ENCODE peak calls at places on chromosomes 5 and 9, in six cellular contexts. N, C, F, K, X and E are unnamed samples.

GRCh38 chr9:96256800-96257199 is 45.2 kb downstream of the HSD17B3 start:
- DNase-seq in N (no peak), C (no peak), F (no peak), K (no peak), X (no peak), E (peak; percentile 36)

GRCh38 chr5:112917453-112918005 is 4.5 kb downstream of the REEP5 start:
- DNase-seq in N (no peak), C (no peak), F (peak; percentile 67), K (no peak), X (no peak), E (peak; percentile 76)

GRCh38 chr9:87827341-87827740 is 55.3 kb upstream of the SPATA31E1 start:
- DNase-seq in N (no peak), C (no peak), F (no peak), K (no peak), X (no peak), E (no peak)

GRCh38 chr9:83509372-83509771 is 28.8 kb downstream of the FRMD3 start:
- DNase-seq in N (no peak), C (no peak), F (no peak), K (no peak), X (no peak), E (no peak)

GRCh38 chr5:53334431-53334941 is 145.9 kb upstream of the FST start:
- DNase-seq in N (no peak), C (no peak), F (no peak), K (no peak), X (no peak), E (no peak)

GRCh38 chr5:79689541-79690466 is at the start of gene CMYA5:
- DNase-seq in N (no peak), C (peak; percentile 74), F (no peak), K (no peak), X (no peak), E (no peak)

GRCh38 chr9:118575341-118576070 is 793.7 kb downstream of the BRINP1 start:
- DNase-seq in N (no peak), C (no peak), F (no peak), K (no peak), X (no peak), E (no peak)

GRCh38 chr5:132489051-132489770 is 1.4 kb downstream of the IRF1 start:
- DNase-seq in N (no peak), C (no peak), F (no peak), K (no peak), X (no peak), E (no peak)

GRCh38 chr5:168793844-168794837 is 215.0 kb upstream of the PANK3 start:
- DNase-seq in N (no peak), C (no peak), F (no peak), K (no peak), X (no peak), E (peak; percentile 20)

GRCh38 chr5:100562821-100563220 is 27.6 kb downstream of the FAM174A start:
- DNase-seq in N (no peak), C (no peak), F (no peak), K (no peak), X (no peak), E (no peak)

GRCh38 chr5:137320056-137321045 is 178.8 kb downstream of the SPOCK1 start:
- DNase-seq in N (peak; percentile 27), C (no peak), F (peak; percentile 78), K (no peak), X (no peak), E (peak; percentile 48)

GRCh38 chr5:345404-346195 is 24.1 kb downstream of the AHRR start:
- DNase-seq in N (no peak), C (no peak), F (no peak), K (no peak), X (no peak), E (no peak)

GRCh38 chr5:139474815-139475791 is 4.3 kb downstream of the SMIM33 start:
- DNase-seq in N (no peak), C (no peak), F (no peak), K (no peak), X (no peak), E (no peak)

GRCh38 chr9:8014987-8015682 is 215.6 kb upstream of the DMAC1 start:
- DNase-seq in N (no peak), C (no peak), F (no peak), K (no peak), X (no peak), E (no peak)

GRCh38 chr9:114213566-114213965 is 58.2 kb downstream of the COL27A1 start:
- DNase-seq in N (no peak), C (no peak), F (no peak), K (no peak), X (no peak), E (no peak)

GRCh38 chr9:18534611-18535010 is 60.7 kb downstream of the ADAMTSL1 start:
- DNase-seq in N (no peak), C (no peak), F (no peak), K (no peak), X (no peak), E (no peak)

GRCh38 chr5:154273028-154273617 is 82.6 kb downstream of the GALNT10 start:
- DNase-seq in N (peak; percentile 40), C (no peak), F (no peak), K (no peak), X (no peak), E (no peak)

GRCh38 chr9:126623314-126623666 is 9.6 kb downstream of the LMX1B start:
- DNase-seq in N (no peak), C (no peak), F (no peak), K (no peak), X (no peak), E (no peak)

GRCh38 chr5:58582411-58583393 is at the start of gene RAB3C:
- DNase-seq in N (peak; percentile 74), C (peak; percentile 93), F (peak; percentile 89), K (no peak), X (no peak), E (no peak)

GRCh38 chr9:35367451-35367850 is 122.5 kb upstream of the RUSC2 start:
- DNase-seq in N (no peak), C (no peak), F (no peak), K (no peak), X (no peak), E (peak; percentile 75)

GRCh38 chr9:93297659-93298497 is 113.9 kb downstream of the WNK2 start:
- DNase-seq in N (no peak), C (no peak), F (no peak), K (no peak), X (no peak), E (no peak)

GRCh38 chr5:80797428-80798024 is 142.7 kb upstream of the DHFR start:
- DNase-seq in N (no peak), C (no peak), F (no peak), K (no peak), X (no peak), E (no peak)

GRCh38 chr5:149364719-149365118 is 6.9 kb downstream of the PCYOX1L start:
- DNase-seq in N (no peak), C (no peak), F (no peak), K (no peak), X (no peak), E (no peak)

GRCh38 chr9:126162611-126163381 is 163.8 kb upstream of the MVB12B start:
- DNase-seq in N (no peak), C (no peak), F (no peak), K (no peak), X (no peak), E (no peak)

GRCh38 chr9:135809166-135809565 is 98.2 kb downstream of the CAMSAP1 start:
- DNase-seq in N (no peak), C (no peak), F (no peak), K (no peak), X (no peak), E (no peak)

GRCh38 chr9:135864447-135865049 is 42.8 kb downstream of the CAMSAP1 start:
- DNase-seq in N (peak; percentile 73), C (peak; percentile 78), F (peak; percentile 85), K (peak; percentile 27), X (peak; percentile 38), E (peak; percentile 70)